ENCODE peak calls at places on chromosomes 3 and 15, in ten cellular contexts. G, P, K, U, S, L, Q, M, W and E are unnamed samples.
A peak's percentile ranks its signal among the peaks of the same experiment; 100 is the strongest.

GRCh38 chr3:42601898-42602581 is 1.6 kb downstream of the NKTR start:
- DNase-seq in M (no peak), U (no peak), W (no peak), G (no peak), S (no peak), P (no peak), K (peak; percentile 16), Q (peak; percentile 33), L (no peak), E (no peak)

GRCh38 chr3:43024183-43024865 is 45.2 kb downstream of the GASK1A start:
- DNase-seq in S (peak; percentile 41), Q (no peak), U (no peak), L (no peak), G (no peak), K (no peak), M (no peak), W (no peak), P (no peak), E (no peak)

GRCh38 chr15:36208868-36209582 is 370.4 kb upstream of the CDIN1 start:
- DNase-seq in W (no peak), G (no peak), U (no peak), K (no peak), P (no peak), S (no peak), M (no peak), L (no peak), Q (no peak), E (peak; percentile 25)

GRCh38 chr15:43517354-43518072 is at the start of gene MAP1A:
- DNase-seq in K (peak; percentile 74), U (no peak), Q (no peak), W (no peak), L (no peak), G (peak; percentile 85), S (no peak), M (no peak), P (peak; percentile 32), E (peak; percentile 72)

GRCh38 chr3:129794319-129795201 is 99.0 kb downstream of the TMCC1 start:
- DNase-seq in M (peak; percentile 23), U (no peak), G (peak; percentile 49), Q (peak; percentile 98), L (no peak), W (peak; percentile 95), P (peak; percentile 77), K (peak; percentile 87), S (no peak), E (no peak)

GRCh38 chr3:32412887-32413286 is 21.2 kb downstream of the CMTM7 start:
- DNase-seq in G (no peak), Q (no peak), U (no peak), K (no peak), L (no peak), P (no peak), W (no peak), S (no peak), M (no peak), E (no peak)

GRCh38 chr3:143331336-143331735 is 211.8 kb downstream of the CHST2 start:
- DNase-seq in K (no peak), U (no peak), M (no peak), L (no peak), Q (no peak), S (no peak), P (no peak), G (no peak), W (no peak), E (peak; percentile 32)

GRCh38 chr3:180184806-180185205 is 148.1 kb upstream of the PEX5L start:
- DNase-seq in G (no peak), S (no peak), L (peak; percentile 46), U (no peak), Q (peak; percentile 32), P (no peak), W (no peak), M (no peak), K (no peak), E (peak; percentile 93)

GRCh38 chr15:66560856-66561525 is 4.8 kb downstream of the LCTL start:
- DNase-seq in U (no peak), L (no peak), M (no peak), S (no peak), P (no peak), G (no peak), Q (no peak), W (no peak), K (no peak), E (no peak)

GRCh38 chr3:49607796-49608195 is 53.5 kb downstream of the BSN start:
- DNase-seq in L (no peak), U (no peak), P (no peak), Q (no peak), S (no peak), M (no peak), G (no peak), W (no peak), K (no peak), E (no peak)

GRCh38 chr3:178968996-178969700 is 102.5 kb downstream of the ZMAT3 start:
- DNase-seq in S (no peak), K (no peak), W (no peak), U (no peak), G (no peak), Q (no peak), L (no peak), P (no peak), M (peak; percentile 25), E (no peak)

GRCh38 chr3:10702961-10703740 is 112.9 kb upstream of the SLC6A11 start:
- DNase-seq in P (peak; percentile 92), U (no peak), S (no peak), M (no peak), G (peak; percentile 74), Q (peak; percentile 11), W (peak; percentile 23), L (no peak), K (peak; percentile 88), E (no peak)

GRCh38 chr15:51051776-51052175 is 42.9 kb downstream of the TNFAIP8L3 start:
- DNase-seq in L (no peak), S (no peak), P (no peak), Q (no peak), K (no peak), U (no peak), G (no peak), M (no peak), W (no peak), E (peak; percentile 46)

GRCh38 chr3:144018776-144019175 is 47.2 kb downstream of the DIPK2A start:
- DNase-seq in Q (peak; percentile 78), W (no peak), P (no peak), M (no peak), L (peak; percentile 63), G (no peak), S (no peak), K (no peak), U (peak; percentile 75), E (peak; percentile 65)

GRCh38 chr15:72199721-72200212 is 2.2 kb upstream of the GRAMD2A start:
- DNase-seq in U (peak; percentile 47), P (peak; percentile 76), M (peak; percentile 87), K (peak; percentile 69), G (peak; percentile 67), W (peak; percentile 88), Q (peak; percentile 67), L (no peak), S (peak; percentile 67), E (peak; percentile 72)

GRCh38 chr3:102530443-102531195 is 95.8 kb downstream of the ZPLD1 start:
- DNase-seq in L (no peak), S (no peak), U (no peak), M (no peak), Q (peak; percentile 78), K (no peak), W (no peak), P (no peak), G (no peak), E (peak; percentile 6)

GRCh38 chr3:102526865-102527264 is 92.0 kb downstream of the ZPLD1 start:
- DNase-seq in W (no peak), M (no peak), L (no peak), G (no peak), S (no peak), U (no peak), K (no peak), P (no peak), Q (no peak), E (no peak)

GRCh38 chr3:102528727-102529126 is 93.9 kb downstream of the ZPLD1 start:
- DNase-seq in K (no peak), M (no peak), W (no peak), Q (no peak), U (no peak), L (no peak), S (no peak), G (no peak), P (no peak), E (no peak)

GRCh38 chr3:102531686-102532085 is 96.9 kb downstream of the ZPLD1 start:
- DNase-seq in K (no peak), M (no peak), P (no peak), S (no peak), U (no peak), G (no peak), W (no peak), L (no peak), Q (peak; percentile 38), E (no peak)

GRCh38 chr3:102529452-102529851 is 94.6 kb downstream of the ZPLD1 start:
- DNase-seq in W (peak; percentile 28), K (peak; percentile 41), U (peak; percentile 3), L (no peak), M (no peak), S (no peak), G (peak; percentile 3), P (peak; percentile 35), Q (peak; percentile 55), E (no peak)
- TF ChIP-seq CTCF in W (peak; percentile 41), K (peak; percentile 56), U (peak; percentile 58), L (no peak), M (no peak), S (no peak), G (peak; percentile 45), P (no peak), Q (peak; percentile 74), E (peak; percentile 31)

GRCh38 chr15:74482661-74483060 is 21.7 kb upstream of the UBL7 start:
- DNase-seq in M (no peak), S (no peak), L (no peak), W (no peak), K (no peak), P (peak; percentile 26), U (no peak), G (no peak), Q (no peak), E (no peak)
- TF ChIP-seq CTCF in M (no peak), S (no peak), L (peak; percentile 10), W (no peak), K (no peak), P (no peak), U (peak; percentile 20), G (no peak), Q (no peak), E (peak; percentile 24)

DNA sequence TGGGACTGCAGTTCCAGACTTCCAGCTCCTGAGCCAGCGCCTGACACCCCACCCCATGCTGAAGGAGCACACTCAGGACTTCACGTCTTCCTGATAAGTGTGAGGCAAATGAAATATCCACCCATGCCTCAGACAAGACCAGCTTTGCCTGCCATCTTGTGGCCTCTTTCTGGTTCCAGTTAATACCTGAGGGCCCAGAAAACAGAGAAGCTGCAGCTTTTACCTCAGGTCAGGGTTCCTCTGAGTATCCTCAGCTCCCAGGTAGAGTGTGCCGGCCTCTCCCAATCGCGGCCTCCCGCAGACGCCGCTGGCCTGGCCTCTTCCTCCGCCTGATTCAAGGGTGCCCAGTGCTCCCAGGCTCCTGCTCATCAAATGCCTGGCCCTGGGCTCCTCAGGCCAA is 5.1 kb upstream of the KLHL6 start:
- DNase-seq in L (no peak), P (no peak), G (no peak), Q (peak; percentile 45), S (no peak), M (peak; percentile 53), U (no peak), K (peak; percentile 55), W (peak; percentile 42), E (no peak)
- TF ChIP-seq CTCF in L (no peak), P (no peak), G (no peak), Q (peak; percentile 39), S (peak; percentile 16), M (peak; percentile 52), U (no peak), K (peak; percentile 43), W (no peak), E (no peak)

GRCh38 chr3:44114142-44114541 is 127.5 kb upstream of the TOPAZ1 start:
- DNase-seq in Q (no peak), W (peak; percentile 49), M (peak; percentile 59), S (no peak), G (peak; percentile 61), P (peak; percentile 86), U (no peak), K (peak; percentile 70), L (no peak), E (peak; percentile 36)
- TF ChIP-seq CTCF in Q (peak; percentile 53), W (no peak), M (peak; percentile 80), S (no peak), G (peak; percentile 46), P (peak; percentile 64), U (peak; percentile 41), K (peak; percentile 65), L (peak; percentile 50), E (peak; percentile 55)